ENCODE peak calls at places on chromosome 7, in six cellular contexts. One of them, this sample, is unnamed.

GRCh38 chr7:157404845-157405481 is 68.2 kb downstream of the DNAJB6 start:
- DNase-seq in GM23248: peak; percentile 98
- DNase-seq in renal cortical epithelial cell: peak; percentile 61
- DNase-seq in fibroblast of villous mesenchyme: peak; percentile 99
- DNase-seq in CD8-positive, alpha-beta memory T cell: peak; percentile 41
- DNase-seq in stimulated activated CD4-positive, alpha-beta T cell treated with anti-CD3 and anti-CD28 coated beads, Interleukin-1b, Interleukin-23, amount 100 ng/mL, for 24 hours: no peak
- DNase-seq in this sample: peak; percentile 24

GRCh38 chr7:148914208-148914777 is 30.2 kb upstream of the EZH2 start:
- DNase-seq in fibroblast of villous mesenchyme: peak; percentile 58
- DNase-seq in GM23248: peak; percentile 68
- DNase-seq in CD8-positive, alpha-beta memory T cell: no peak
- DNase-seq in stimulated activated CD4-positive, alpha-beta T cell treated with anti-CD3 and anti-CD28 coated beads, Interleukin-1b, Interleukin-23, amount 100 ng/mL, for 24 hours: peak; percentile 48
- DNase-seq in renal cortical epithelial cell: peak; percentile 73
- DNase-seq in this sample: peak; percentile 49

GRCh38 chr7:35702541-35702940 is 7.6 kb upstream of the HERPUD2 start:
- DNase-seq in stimulated activated CD4-positive, alpha-beta T cell treated with anti-CD3 and anti-CD28 coated beads, Interleukin-1b, Interleukin-23, amount 100 ng/mL, for 24 hours: no peak
- DNase-seq in GM23248: no peak
- DNase-seq in renal cortical epithelial cell: no peak
- DNase-seq in fibroblast of villous mesenchyme: no peak
- DNase-seq in CD8-positive, alpha-beta memory T cell: no peak
- DNase-seq in this sample: no peak

GRCh38 chr7:68776326-68776725 is 821.9 kb upstream of the AUTS2 start:
- DNase-seq in fibroblast of villous mesenchyme: no peak
- DNase-seq in renal cortical epithelial cell: peak; percentile 3
- DNase-seq in CD8-positive, alpha-beta memory T cell: no peak
- DNase-seq in stimulated activated CD4-positive, alpha-beta T cell treated with anti-CD3 and anti-CD28 coated beads, Interleukin-1b, Interleukin-23, amount 100 ng/mL, for 24 hours: no peak
- DNase-seq in GM23248: no peak
- DNase-seq in this sample: no peak

GRCh38 chr7:123099712-123100111 is 100.1 kb downstream of the SLC13A1 start:
- DNase-seq in fibroblast of villous mesenchyme: no peak
- DNase-seq in GM23248: no peak
- DNase-seq in CD8-positive, alpha-beta memory T cell: no peak
- DNase-seq in stimulated activated CD4-positive, alpha-beta T cell treated with anti-CD3 and anti-CD28 coated beads, Interleukin-1b, Interleukin-23, amount 100 ng/mL, for 24 hours: no peak
- DNase-seq in renal cortical epithelial cell: no peak
- DNase-seq in this sample: no peak

GRCh38 chr7:4882169-4882741 is 1.3 kb downstream of the RADIL start:
- DNase-seq in GM23248: peak; percentile 91
- DNase-seq in CD8-positive, alpha-beta memory T cell: no peak
- DNase-seq in renal cortical epithelial cell: no peak
- DNase-seq in stimulated activated CD4-positive, alpha-beta T cell treated with anti-CD3 and anti-CD28 coated beads, Interleukin-1b, Interleukin-23, amount 100 ng/mL, for 24 hours: no peak
- DNase-seq in fibroblast of villous mesenchyme: peak; percentile 84
- DNase-seq in this sample: no peak

GRCh38 chr7:135169141-135169935 is 1.2 kb downstream of the CYREN start:
- DNase-seq in stimulated activated CD4-positive, alpha-beta T cell treated with anti-CD3 and anti-CD28 coated beads, Interleukin-1b, Interleukin-23, amount 100 ng/mL, for 24 hours: peak; percentile 29
- DNase-seq in fibroblast of villous mesenchyme: peak; percentile 20
- DNase-seq in GM23248: peak; percentile 77
- DNase-seq in CD8-positive, alpha-beta memory T cell: peak; percentile 73
- DNase-seq in renal cortical epithelial cell: peak; percentile 65
- DNase-seq in this sample: peak; percentile 75

GRCh38 chr7:45646207-45646821 is 72.1 kb downstream of the ADCY1 start:
- DNase-seq in fibroblast of villous mesenchyme: no peak
- DNase-seq in renal cortical epithelial cell: no peak
- DNase-seq in CD8-positive, alpha-beta memory T cell: no peak
- DNase-seq in GM23248: no peak
- DNase-seq in stimulated activated CD4-positive, alpha-beta T cell treated with anti-CD3 and anti-CD28 coated beads, Interleukin-1b, Interleukin-23, amount 100 ng/mL, for 24 hours: no peak
- DNase-seq in this sample: no peak

GRCh38 chr7:107179326-107180163 is 10.7 kb downstream of the HBP1 start:
- DNase-seq in fibroblast of villous mesenchyme: no peak
- DNase-seq in renal cortical epithelial cell: peak; percentile 86
- DNase-seq in CD8-positive, alpha-beta memory T cell: no peak
- DNase-seq in GM23248: peak; percentile 46
- DNase-seq in stimulated activated CD4-positive, alpha-beta T cell treated with anti-CD3 and anti-CD28 coated beads, Interleukin-1b, Interleukin-23, amount 100 ng/mL, for 24 hours: no peak
- DNase-seq in this sample: no peak

GRCh38 chr7:77348371-77348813 is 67.8 kb downstream of the GSAP start:
- DNase-seq in fibroblast of villous mesenchyme: peak; percentile 82
- DNase-seq in GM23248: peak; percentile 66
- DNase-seq in CD8-positive, alpha-beta memory T cell: no peak
- DNase-seq in stimulated activated CD4-positive, alpha-beta T cell treated with anti-CD3 and anti-CD28 coated beads, Interleukin-1b, Interleukin-23, amount 100 ng/mL, for 24 hours: no peak
- DNase-seq in renal cortical epithelial cell: peak; percentile 94
- DNase-seq in this sample: no peak

GRCh38 chr7:25132430-25132829 is 7.4 kb upstream of the CYCS start:
- DNase-seq in stimulated activated CD4-positive, alpha-beta T cell treated with anti-CD3 and anti-CD28 coated beads, Interleukin-1b, Interleukin-23, amount 100 ng/mL, for 24 hours: no peak
- DNase-seq in GM23248: no peak
- DNase-seq in CD8-positive, alpha-beta memory T cell: no peak
- DNase-seq in renal cortical epithelial cell: no peak
- DNase-seq in fibroblast of villous mesenchyme: no peak
- DNase-seq in this sample: no peak

GRCh38 chr7:151665363-151665762 is 145.7 kb upstream of the RHEB start:
- DNase-seq in CD8-positive, alpha-beta memory T cell: no peak
- DNase-seq in stimulated activated CD4-positive, alpha-beta T cell treated with anti-CD3 and anti-CD28 coated beads, Interleukin-1b, Interleukin-23, amount 100 ng/mL, for 24 hours: no peak
- DNase-seq in GM23248: peak; percentile 76
- DNase-seq in renal cortical epithelial cell: no peak
- DNase-seq in fibroblast of villous mesenchyme: peak; percentile 92
- DNase-seq in this sample: no peak

GRCh38 chr7:22866965-22867364 is 44.3 kb upstream of the TOMM7 start:
- DNase-seq in fibroblast of villous mesenchyme: peak; percentile 60
- DNase-seq in renal cortical epithelial cell: no peak
- DNase-seq in CD8-positive, alpha-beta memory T cell: no peak
- DNase-seq in stimulated activated CD4-positive, alpha-beta T cell treated with anti-CD3 and anti-CD28 coated beads, Interleukin-1b, Interleukin-23, amount 100 ng/mL, for 24 hours: no peak
- DNase-seq in GM23248: peak; percentile 73
- DNase-seq in this sample: no peak

GRCh38 chr7:51070163-51070562 is 246.4 kb downstream of the COBL start:
- DNase-seq in renal cortical epithelial cell: peak; percentile 36
- DNase-seq in GM23248: peak; percentile 27
- DNase-seq in stimulated activated CD4-positive, alpha-beta T cell treated with anti-CD3 and anti-CD28 coated beads, Interleukin-1b, Interleukin-23, amount 100 ng/mL, for 24 hours: no peak
- DNase-seq in CD8-positive, alpha-beta memory T cell: no peak
- DNase-seq in fibroblast of villous mesenchyme: peak; percentile 11
- DNase-seq in this sample: no peak

GRCh38 chr7:98740643-98741042 is 123.6 kb downstream of the NPTX2 start:
- DNase-seq in stimulated activated CD4-positive, alpha-beta T cell treated with anti-CD3 and anti-CD28 coated beads, Interleukin-1b, Interleukin-23, amount 100 ng/mL, for 24 hours: no peak
- DNase-seq in renal cortical epithelial cell: no peak
- DNase-seq in CD8-positive, alpha-beta memory T cell: no peak
- DNase-seq in GM23248: no peak
- DNase-seq in fibroblast of villous mesenchyme: no peak
- DNase-seq in this sample: no peak

GRCh38 chr7:7438851-7439250 is 96.8 kb downstream of the COL28A1 start:
- DNase-seq in CD8-positive, alpha-beta memory T cell: no peak
- DNase-seq in renal cortical epithelial cell: peak; percentile 95
- DNase-seq in fibroblast of villous mesenchyme: peak; percentile 91
- DNase-seq in GM23248: peak; percentile 99
- DNase-seq in stimulated activated CD4-positive, alpha-beta T cell treated with anti-CD3 and anti-CD28 coated beads, Interleukin-1b, Interleukin-23, amount 100 ng/mL, for 24 hours: no peak
- DNase-seq in this sample: no peak

GRCh38 chr7:51189777-51190176 is 126.8 kb downstream of the COBL start:
- DNase-seq in fibroblast of villous mesenchyme: no peak
- DNase-seq in GM23248: no peak
- DNase-seq in CD8-positive, alpha-beta memory T cell: no peak
- DNase-seq in stimulated activated CD4-positive, alpha-beta T cell treated with anti-CD3 and anti-CD28 coated beads, Interleukin-1b, Interleukin-23, amount 100 ng/mL, for 24 hours: no peak
- DNase-seq in renal cortical epithelial cell: no peak
- DNase-seq in this sample: no peak

GRCh38 chr7:151068069-151068773 is 8.8 kb downstream of the SLC4A2 start:
- DNase-seq in GM23248: no peak
- DNase-seq in renal cortical epithelial cell: no peak
- DNase-seq in stimulated activated CD4-positive, alpha-beta T cell treated with anti-CD3 and anti-CD28 coated beads, Interleukin-1b, Interleukin-23, amount 100 ng/mL, for 24 hours: no peak
- DNase-seq in fibroblast of villous mesenchyme: peak; percentile 95
- DNase-seq in CD8-positive, alpha-beta memory T cell: no peak
- DNase-seq in this sample: no peak

GRCh38 chr7:158745057-158745715 is 40.6 kb upstream of the NCAPG2 start:
- DNase-seq in stimulated activated CD4-positive, alpha-beta T cell treated with anti-CD3 and anti-CD28 coated beads, Interleukin-1b, Interleukin-23, amount 100 ng/mL, for 24 hours: no peak
- DNase-seq in renal cortical epithelial cell: no peak
- DNase-seq in CD8-positive, alpha-beta memory T cell: no peak
- DNase-seq in GM23248: no peak
- DNase-seq in fibroblast of villous mesenchyme: no peak
- DNase-seq in this sample: peak; percentile 9

GRCh38 chr7:151086802-151087246 is 549 bp downstream of the AGAP3 start:
- DNase-seq in fibroblast of villous mesenchyme: peak; percentile 51
- DNase-seq in CD8-positive, alpha-beta memory T cell: no peak
- DNase-seq in stimulated activated CD4-positive, alpha-beta T cell treated with anti-CD3 and anti-CD28 coated beads, Interleukin-1b, Interleukin-23, amount 100 ng/mL, for 24 hours: no peak
- DNase-seq in renal cortical epithelial cell: no peak
- DNase-seq in GM23248: peak; percentile 76
- DNase-seq in this sample: peak; percentile 45

GRCh38 chr7:139321071-139321745 is 19.9 kb upstream of the FMC1 start:
- DNase-seq in fibroblast of villous mesenchyme: peak; percentile 52
- DNase-seq in CD8-positive, alpha-beta memory T cell: no peak
- DNase-seq in stimulated activated CD4-positive, alpha-beta T cell treated with anti-CD3 and anti-CD28 coated beads, Interleukin-1b, Interleukin-23, amount 100 ng/mL, for 24 hours: no peak
- DNase-seq in renal cortical epithelial cell: peak; percentile 34
- DNase-seq in GM23248: peak; percentile 53
- DNase-seq in this sample: no peak

GRCh38 chr7:3431306-3431705 is 130.3 kb downstream of the SDK1 start:
- DNase-seq in fibroblast of villous mesenchyme: no peak
- DNase-seq in GM23248: no peak
- DNase-seq in stimulated activated CD4-positive, alpha-beta T cell treated with anti-CD3 and anti-CD28 coated beads, Interleukin-1b, Interleukin-23, amount 100 ng/mL, for 24 hours: no peak
- DNase-seq in CD8-positive, alpha-beta memory T cell: no peak
- DNase-seq in renal cortical epithelial cell: peak; percentile 21
- DNase-seq in this sample: no peak

GRCh38 chr7:31418928-31419327 is 78.4 kb upstream of the NEUROD6 start:
- DNase-seq in CD8-positive, alpha-beta memory T cell: no peak
- DNase-seq in renal cortical epithelial cell: no peak
- DNase-seq in stimulated activated CD4-positive, alpha-beta T cell treated with anti-CD3 and anti-CD28 coated beads, Interleukin-1b, Interleukin-23, amount 100 ng/mL, for 24 hours: no peak
- DNase-seq in GM23248: no peak
- DNase-seq in fibroblast of villous mesenchyme: no peak
- DNase-seq in this sample: no peak

GRCh38 chr7:155825346-155825745 is 13.1 kb upstream of the SHH start:
- DNase-seq in renal cortical epithelial cell: no peak
- DNase-seq in CD8-positive, alpha-beta memory T cell: no peak
- DNase-seq in stimulated activated CD4-positive, alpha-beta T cell treated with anti-CD3 and anti-CD28 coated beads, Interleukin-1b, Interleukin-23, amount 100 ng/mL, for 24 hours: no peak
- DNase-seq in GM23248: no peak
- DNase-seq in fibroblast of villous mesenchyme: no peak
- DNase-seq in this sample: no peak

GRCh38 chr7:391961-392524 is 102.1 kb downstream of the FOXL3 start:
- DNase-seq in CD8-positive, alpha-beta memory T cell: peak; percentile 12
- DNase-seq in renal cortical epithelial cell: no peak
- DNase-seq in stimulated activated CD4-positive, alpha-beta T cell treated with anti-CD3 and anti-CD28 coated beads, Interleukin-1b, Interleukin-23, amount 100 ng/mL, for 24 hours: no peak
- DNase-seq in GM23248: no peak
- DNase-seq in fibroblast of villous mesenchyme: no peak
- DNase-seq in this sample: no peak

GRCh38 chr7:136874393-136875032 is 6.1 kb downstream of the CHRM2 start:
- DNase-seq in stimulated activated CD4-positive, alpha-beta T cell treated with anti-CD3 and anti-CD28 coated beads, Interleukin-1b, Interleukin-23, amount 100 ng/mL, for 24 hours: no peak
- DNase-seq in GM23248: peak; percentile 42
- DNase-seq in fibroblast of villous mesenchyme: no peak
- DNase-seq in CD8-positive, alpha-beta memory T cell: no peak
- DNase-seq in renal cortical epithelial cell: peak; percentile 2
- DNase-seq in this sample: no peak

GRCh38 chr7:69827140-69827919 is 229.1 kb downstream of the AUTS2 start:
- DNase-seq in renal cortical epithelial cell: no peak
- DNase-seq in CD8-positive, alpha-beta memory T cell: no peak
- DNase-seq in GM23248: no peak
- DNase-seq in fibroblast of villous mesenchyme: no peak
- DNase-seq in stimulated activated CD4-positive, alpha-beta T cell treated with anti-CD3 and anti-CD28 coated beads, Interleukin-1b, Interleukin-23, amount 100 ng/mL, for 24 hours: no peak
- DNase-seq in this sample: no peak

GRCh38 chr7:108581655-108582491 is 12.2 kb downstream of the DNAJB9 start:
- DNase-seq in GM23248: no peak
- DNase-seq in fibroblast of villous mesenchyme: peak; percentile 47
- DNase-seq in stimulated activated CD4-positive, alpha-beta T cell treated with anti-CD3 and anti-CD28 coated beads, Interleukin-1b, Interleukin-23, amount 100 ng/mL, for 24 hours: no peak
- DNase-seq in CD8-positive, alpha-beta memory T cell: no peak
- DNase-seq in renal cortical epithelial cell: peak; percentile 74
- DNase-seq in this sample: no peak

GRCh38 chr7:139629392-139630082 is 106.1 kb downstream of the CLEC2L start:
- DNase-seq in stimulated activated CD4-positive, alpha-beta T cell treated with anti-CD3 and anti-CD28 coated beads, Interleukin-1b, Interleukin-23, amount 100 ng/mL, for 24 hours: no peak
- DNase-seq in renal cortical epithelial cell: no peak
- DNase-seq in GM23248: peak; percentile 7
- DNase-seq in CD8-positive, alpha-beta memory T cell: no peak
- DNase-seq in fibroblast of villous mesenchyme: no peak
- DNase-seq in this sample: no peak

GRCh38 chr7:130453051-130453450 is 12.2 kb upstream of the CEP41 start:
- DNase-seq in GM23248: no peak
- DNase-seq in CD8-positive, alpha-beta memory T cell: no peak
- DNase-seq in stimulated activated CD4-positive, alpha-beta T cell treated with anti-CD3 and anti-CD28 coated beads, Interleukin-1b, Interleukin-23, amount 100 ng/mL, for 24 hours: no peak
- DNase-seq in fibroblast of villous mesenchyme: peak; percentile 65
- DNase-seq in renal cortical epithelial cell: no peak
- DNase-seq in this sample: no peak